ENCODE peak calls at places on chromosomes 4 and X, in nine cellular contexts. One of them, this sample, is unnamed. For H3K4me1 and H3K27me3, the result is how much of the 10 kb centered on the place peaks cover.

GRCh38 chr4:72567821-72568620 is 1.0 kb downstream of the ADAMTS3 start:
- DNase-seq in PC-3: peak
- DNase-seq in breast epithelium: peak
- DNase-seq in Peyer's patch: peak
- DNase-seq in thoracic aorta: peak
- DNase-seq in CD8-positive, alpha-beta T cell: no peak
- DNase-seq in right atrium auricular region: peak
- DNase-seq in tibial artery: peak
- DNase-seq in adrenal gland: peak
- DNase-seq in this sample: peak

GRCh38 chr4:99652596-99653436 is 4.8 kb downstream of the C4orf54 start:
- DNase-seq in PC-3: no peak
- DNase-seq in breast epithelium: no peak
- DNase-seq in Peyer's patch: no peak
- DNase-seq in thoracic aorta: no peak
- DNase-seq in CD8-positive, alpha-beta T cell: no peak
- DNase-seq in right atrium auricular region: no peak
- DNase-seq in tibial artery: no peak
- DNase-seq in adrenal gland: no peak
- DNase-seq in this sample: no peak

GRCh38 chr4:3476936-3477749 is 14.0 kb downstream of the DOK7 start:
- DNase-seq in PC-3: no peak
- DNase-seq in breast epithelium: no peak
- DNase-seq in Peyer's patch: no peak
- DNase-seq in thoracic aorta: no peak
- DNase-seq in CD8-positive, alpha-beta T cell: no peak
- DNase-seq in right atrium auricular region: no peak
- DNase-seq in tibial artery: no peak
- DNase-seq in adrenal gland: no peak
- DNase-seq in this sample: no peak

GRCh38 chr4:26786916-26787315 is 73.7 kb upstream of the STIM2 start:
- DNase-seq in PC-3: no peak
- DNase-seq in breast epithelium: no peak
- DNase-seq in Peyer's patch: no peak
- DNase-seq in thoracic aorta: no peak
- DNase-seq in CD8-positive, alpha-beta T cell: no peak
- DNase-seq in right atrium auricular region: no peak
- DNase-seq in tibial artery: no peak
- DNase-seq in adrenal gland: no peak
- DNase-seq in this sample: no peak

GRCh38 chr4:10256203-10256602 is 139.6 kb upstream of the WDR1 start:
- DNase-seq in PC-3: no peak
- DNase-seq in breast epithelium: no peak
- DNase-seq in Peyer's patch: no peak
- DNase-seq in thoracic aorta: no peak
- DNase-seq in CD8-positive, alpha-beta T cell: no peak
- DNase-seq in right atrium auricular region: no peak
- DNase-seq in tibial artery: no peak
- DNase-seq in adrenal gland: no peak
- DNase-seq in this sample: no peak

GRCh38 chr4:118969359-118969758 is 80.7 kb downstream of the SYNPO2 start:
- DNase-seq in PC-3: peak
- DNase-seq in breast epithelium: peak
- DNase-seq in Peyer's patch: no peak
- DNase-seq in thoracic aorta: peak
- DNase-seq in CD8-positive, alpha-beta T cell: no peak
- DNase-seq in right atrium auricular region: peak
- DNase-seq in tibial artery: peak
- DNase-seq in adrenal gland: peak
- DNase-seq in this sample: peak

GRCh38 chrX:66675541-66675940 is 36.7 kb upstream of the EDA2R start:
- DNase-seq in PC-3: no peak
- DNase-seq in breast epithelium: no peak
- DNase-seq in Peyer's patch: no peak
- DNase-seq in thoracic aorta: no peak
- DNase-seq in CD8-positive, alpha-beta T cell: no peak
- DNase-seq in right atrium auricular region: no peak
- DNase-seq in tibial artery: no peak
- DNase-seq in adrenal gland: no peak
- DNase-seq in this sample: no peak

GRCh38 chrX:23694606-23695005 is 27.3 kb downstream of the PRDX4 start:
- DNase-seq in PC-3: peak
- DNase-seq in breast epithelium: no peak
- DNase-seq in Peyer's patch: no peak
- DNase-seq in thoracic aorta: peak
- DNase-seq in CD8-positive, alpha-beta T cell: peak
- DNase-seq in right atrium auricular region: peak
- DNase-seq in tibial artery: no peak
- DNase-seq in adrenal gland: peak
- DNase-seq in this sample: peak

GRCh38 chr4:155944516-155944915 is 9.2 kb downstream of the CTSO start:
- DNase-seq in PC-3: no peak
- DNase-seq in breast epithelium: no peak
- DNase-seq in Peyer's patch: no peak
- DNase-seq in thoracic aorta: no peak
- DNase-seq in CD8-positive, alpha-beta T cell: no peak
- DNase-seq in right atrium auricular region: no peak
- DNase-seq in tibial artery: no peak
- DNase-seq in adrenal gland: no peak
- DNase-seq in this sample: no peak

GRCh38 chrX:15447985-15448639 is 45.0 kb downstream of the PIR start:
- DNase-seq in PC-3: no peak
- DNase-seq in breast epithelium: no peak
- DNase-seq in Peyer's patch: no peak
- DNase-seq in thoracic aorta: no peak
- DNase-seq in CD8-positive, alpha-beta T cell: no peak
- DNase-seq in right atrium auricular region: no peak
- DNase-seq in tibial artery: no peak
- DNase-seq in adrenal gland: no peak
- DNase-seq in this sample: no peak

GRCh38 chr4:136680271-136680670 is 852.0 kb downstream of the PCDH18 start:
- DNase-seq in PC-3: peak
- DNase-seq in breast epithelium: no peak
- DNase-seq in Peyer's patch: no peak
- DNase-seq in thoracic aorta: no peak
- DNase-seq in CD8-positive, alpha-beta T cell: no peak
- DNase-seq in right atrium auricular region: no peak
- DNase-seq in tibial artery: no peak
- DNase-seq in adrenal gland: no peak
- DNase-seq in this sample: peak

GRCh38 chrX:154371771-154372300 is 2.6 kb downstream of the FLNA start:
- DNase-seq in PC-3: no peak
- DNase-seq in breast epithelium: no peak
- DNase-seq in Peyer's patch: no peak
- DNase-seq in thoracic aorta: no peak
- DNase-seq in CD8-positive, alpha-beta T cell: no peak
- DNase-seq in right atrium auricular region: no peak
- DNase-seq in tibial artery: no peak
- DNase-seq in adrenal gland: no peak
- DNase-seq in this sample: no peak

GRCh38 chr4:3484057-3484973 is 21.2 kb downstream of the DOK7 start:
- DNase-seq in PC-3: peak
- DNase-seq in breast epithelium: peak
- DNase-seq in Peyer's patch: peak
- DNase-seq in thoracic aorta: peak
- DNase-seq in CD8-positive, alpha-beta T cell: no peak
- DNase-seq in right atrium auricular region: peak
- DNase-seq in tibial artery: peak
- DNase-seq in adrenal gland: no peak
- DNase-seq in this sample: no peak

GRCh38 chr4:93409035-93409434 is 419.5 kb upstream of the ATOH1 start:
- DNase-seq in PC-3: no peak
- DNase-seq in breast epithelium: no peak
- DNase-seq in Peyer's patch: no peak
- DNase-seq in thoracic aorta: no peak
- DNase-seq in CD8-positive, alpha-beta T cell: no peak
- DNase-seq in right atrium auricular region: no peak
- DNase-seq in tibial artery: no peak
- DNase-seq in adrenal gland: no peak
- DNase-seq in this sample: no peak

GRCh38 chr4:26379837-26380236 is 59.0 kb downstream of the RBPJ start:
- DNase-seq in PC-3: no peak
- DNase-seq in breast epithelium: no peak
- DNase-seq in Peyer's patch: no peak
- DNase-seq in thoracic aorta: no peak
- DNase-seq in CD8-positive, alpha-beta T cell: no peak
- DNase-seq in right atrium auricular region: no peak
- DNase-seq in tibial artery: no peak
- DNase-seq in adrenal gland: no peak
- DNase-seq in this sample: no peak

GRCh38 chr4:152501846-152502536 is 33.9 kb downstream of the FBXW7 start:
- DNase-seq in PC-3: no peak
- DNase-seq in breast epithelium: no peak
- DNase-seq in Peyer's patch: no peak
- DNase-seq in thoracic aorta: no peak
- DNase-seq in CD8-positive, alpha-beta T cell: no peak
- DNase-seq in right atrium auricular region: no peak
- DNase-seq in tibial artery: no peak
- DNase-seq in adrenal gland: no peak
- DNase-seq in this sample: no peak
- H3K4me1 ChIP-seq in PC-3: under half
- H3K4me1 ChIP-seq in breast epithelium: under half
- H3K4me1 ChIP-seq in Peyer's patch: under half
- H3K4me1 ChIP-seq in thoracic aorta: under half
- H3K4me1 ChIP-seq in CD8-positive, alpha-beta T cell: under half
- H3K4me1 ChIP-seq in right atrium auricular region: under half
- H3K4me1 ChIP-seq in tibial artery: under half
- H3K4me1 ChIP-seq in adrenal gland: under half
- H3K4me1 ChIP-seq in this sample: under half

DNA sequence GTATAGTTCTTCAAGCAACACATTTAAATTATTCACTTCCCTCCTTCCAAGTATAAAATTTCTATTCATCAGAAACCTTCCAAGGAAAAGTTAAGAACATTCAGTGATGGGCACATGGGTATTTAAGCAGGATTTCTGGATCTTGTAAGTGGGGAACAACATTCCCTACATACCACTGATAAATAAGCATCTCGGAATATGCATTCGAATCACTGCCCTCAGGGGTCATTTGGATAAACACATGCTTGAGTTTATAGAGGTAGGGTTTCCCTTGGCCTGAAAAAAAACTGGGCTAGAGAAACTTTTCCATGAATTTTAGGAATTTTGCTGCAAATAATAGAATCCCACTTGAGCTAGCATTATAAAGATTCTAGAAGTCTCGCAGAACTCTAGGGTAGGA is 143.9 kb downstream of the SOX3 start:
- DNase-seq in PC-3: no peak
- DNase-seq in breast epithelium: no peak
- DNase-seq in Peyer's patch: no peak
- DNase-seq in thoracic aorta: no peak
- DNase-seq in CD8-positive, alpha-beta T cell: no peak
- DNase-seq in right atrium auricular region: no peak
- DNase-seq in tibial artery: no peak
- DNase-seq in adrenal gland: no peak
- DNase-seq in this sample: no peak
- H3K27me3 ChIP-seq in PC-3: under half
- H3K27me3 ChIP-seq in breast epithelium: under half
- H3K27me3 ChIP-seq in Peyer's patch: under half
- H3K27me3 ChIP-seq in thoracic aorta: under half
- H3K27me3 ChIP-seq in CD8-positive, alpha-beta T cell: under half
- H3K27me3 ChIP-seq in right atrium auricular region: under half
- H3K27me3 ChIP-seq in tibial artery: under half
- H3K27me3 ChIP-seq in adrenal gland: under half
- H3K27me3 ChIP-seq in this sample: under half

GRCh38 chr4:30903493-30903892 is 183.3 kb downstream of the PCDH7 start:
- DNase-seq in PC-3: peak
- DNase-seq in breast epithelium: no peak
- DNase-seq in Peyer's patch: no peak
- DNase-seq in thoracic aorta: no peak
- DNase-seq in CD8-positive, alpha-beta T cell: no peak
- DNase-seq in right atrium auricular region: no peak
- DNase-seq in tibial artery: no peak
- DNase-seq in adrenal gland: no peak
- DNase-seq in this sample: no peak
- TF ChIP-seq CTCF in PC-3: no peak
- TF ChIP-seq CTCF in breast epithelium: no peak
- TF ChIP-seq CTCF in Peyer's patch: no peak
- TF ChIP-seq CTCF in thoracic aorta: no peak
- TF ChIP-seq CTCF in CD8-positive, alpha-beta T cell: no peak
- TF ChIP-seq CTCF in right atrium auricular region: no peak
- TF ChIP-seq CTCF in tibial artery: no peak
- TF ChIP-seq CTCF in adrenal gland: no peak
- TF ChIP-seq CTCF in this sample: no peak

GRCh38 chrX:71623714-71624113 is 5.4 kb upstream of the CXCR3 start:
- DNase-seq in PC-3: no peak
- DNase-seq in breast epithelium: no peak
- DNase-seq in Peyer's patch: no peak
- DNase-seq in thoracic aorta: no peak
- DNase-seq in CD8-positive, alpha-beta T cell: no peak
- DNase-seq in right atrium auricular region: no peak
- DNase-seq in tibial artery: no peak
- DNase-seq in adrenal gland: no peak
- DNase-seq in this sample: no peak

GRCh38 chrX:71623105-71623450 is 4.8 kb upstream of the CXCR3 start:
- DNase-seq in PC-3: no peak
- DNase-seq in breast epithelium: no peak
- DNase-seq in Peyer's patch: no peak
- DNase-seq in thoracic aorta: no peak
- DNase-seq in CD8-positive, alpha-beta T cell: no peak
- DNase-seq in right atrium auricular region: no peak
- DNase-seq in tibial artery: no peak
- DNase-seq in adrenal gland: no peak
- DNase-seq in this sample: no peak

GRCh38 chrX:71625471-71625870 is 7.2 kb upstream of the CXCR3 start:
- DNase-seq in PC-3: no peak
- DNase-seq in breast epithelium: no peak
- DNase-seq in Peyer's patch: no peak
- DNase-seq in thoracic aorta: no peak
- DNase-seq in CD8-positive, alpha-beta T cell: no peak
- DNase-seq in right atrium auricular region: no peak
- DNase-seq in tibial artery: no peak
- DNase-seq in adrenal gland: no peak
- DNase-seq in this sample: no peak

GRCh38 chrX:71621644-71622346 is 3.5 kb upstream of the CXCR3 start:
- DNase-seq in PC-3: no peak
- DNase-seq in breast epithelium: no peak
- DNase-seq in Peyer's patch: peak
- DNase-seq in thoracic aorta: no peak
- DNase-seq in CD8-positive, alpha-beta T cell: no peak
- DNase-seq in right atrium auricular region: no peak
- DNase-seq in tibial artery: no peak
- DNase-seq in adrenal gland: no peak
- DNase-seq in this sample: no peak

DNA sequence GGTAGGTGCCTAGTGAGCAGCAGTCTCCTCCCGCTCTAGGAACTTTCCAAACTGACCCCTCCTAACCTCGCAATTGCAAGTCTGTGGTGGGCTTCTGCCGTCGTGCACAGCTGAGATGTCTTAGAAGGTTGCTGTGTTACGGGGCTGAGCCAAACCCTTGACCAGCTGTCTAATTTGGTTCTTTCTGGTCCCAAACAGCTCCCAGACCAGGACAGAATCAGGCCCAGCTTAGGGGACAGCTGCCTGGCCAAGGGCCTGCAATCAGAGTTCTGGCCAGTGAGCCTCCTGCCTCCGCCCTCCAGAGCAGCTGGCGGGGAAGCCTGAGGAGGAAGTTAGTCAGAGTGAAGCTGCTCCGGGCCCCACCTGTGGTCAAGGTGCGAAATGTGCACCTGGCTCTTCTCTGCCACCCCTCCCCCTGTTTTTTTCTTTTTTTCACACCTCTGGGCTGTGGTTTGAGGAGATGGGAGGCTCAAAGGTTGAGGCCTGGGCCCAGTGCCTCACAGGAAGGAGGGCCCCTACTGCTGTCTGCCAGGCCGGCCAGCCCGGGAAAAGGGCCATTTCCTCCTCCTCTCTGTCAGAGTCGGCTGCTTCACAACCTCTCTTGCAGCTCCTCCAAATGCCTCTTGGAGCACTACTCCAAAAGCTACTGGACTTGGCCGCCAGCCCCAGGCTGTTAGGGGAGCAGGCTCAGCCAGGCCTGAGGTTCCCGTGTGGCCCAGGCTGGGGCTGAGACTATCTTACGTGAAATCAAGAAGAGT is 4.2 kb upstream of the CXCR3 start:
- DNase-seq in PC-3: peak
- DNase-seq in breast epithelium: peak
- DNase-seq in Peyer's patch: peak
- DNase-seq in thoracic aorta: no peak
- DNase-seq in CD8-positive, alpha-beta T cell: peak
- DNase-seq in right atrium auricular region: peak
- DNase-seq in tibial artery: peak
- DNase-seq in adrenal gland: peak
- DNase-seq in this sample: peak
- H3K4me1 ChIP-seq in PC-3: under half
- H3K4me1 ChIP-seq in breast epithelium: under half
- H3K4me1 ChIP-seq in Peyer's patch: under half
- H3K4me1 ChIP-seq in thoracic aorta: under half
- H3K4me1 ChIP-seq in CD8-positive, alpha-beta T cell: half or more
- H3K4me1 ChIP-seq in right atrium auricular region: under half
- H3K4me1 ChIP-seq in tibial artery: under half
- H3K4me1 ChIP-seq in adrenal gland: under half
- H3K4me1 ChIP-seq in this sample: under half